ENCODE peak calls at places on chromosomes 13 and 19, in ten cellular contexts. M, D, J, W, C, U, Y, T, G and S are unnamed samples.

GRCh38 chr13:26971990-26972888 is 199.4 kb downstream of the USP12 start:
- DNase-seq in Y (peak; percentile 64), J (no peak), D (no peak), G (peak; percentile 31), C (no peak), W (no peak), M (peak; percentile 83), T (no peak), U (peak; percentile 62), S (peak; percentile 23)

GRCh38 chr13:111371211-111371610 is 50.8 kb downstream of the TEX29 start:
- DNase-seq in D (no peak), G (no peak), Y (no peak), T (no peak), J (no peak), C (no peak), M (no peak), W (peak; percentile 4), U (no peak), S (no peak)

GRCh38 chr19:10836478-10837325 is 690 bp upstream of the TMED1 start:
- DNase-seq in D (no peak), C (peak; percentile 90), M (peak; percentile 82), W (no peak), T (peak; percentile 72), G (no peak), U (peak; percentile 67), Y (peak; percentile 87), J (peak; percentile 70), S (no peak)

GRCh38 chr19:58558066-58558622 is at the start of gene UBE2M:
- DNase-seq in T (no peak), M (peak; percentile 66), G (peak; percentile 48), D (no peak), Y (no peak), U (no peak), J (peak; percentile 51), W (no peak), C (peak; percentile 85), S (no peak)

GRCh38 chr19:16315825-16316505 is 8.7 kb upstream of the KLF2 start:
- DNase-seq in D (no peak), T (no peak), C (no peak), G (peak; percentile 97), W (peak; percentile 92), M (no peak), Y (no peak), U (no peak), J (no peak), S (peak; percentile 91)

GRCh38 chr13:20921572-20921971 is 19.0 kb upstream of the XPO4 start:
- DNase-seq in T (no peak), C (no peak), J (no peak), G (no peak), U (no peak), Y (no peak), M (no peak), D (no peak), W (no peak), S (no peak)

GRCh38 chr19:16066611-16067104 is 9.6 kb upstream of the TPM4 start:
- DNase-seq in W (peak; percentile 66), M (peak; percentile 56), D (peak; percentile 86), U (peak; percentile 88), T (no peak), C (no peak), Y (no peak), G (peak; percentile 62), J (peak; percentile 20), S (no peak)

GRCh38 chr13:78618411-78618810 is 15.1 kb upstream of the POU4F1 start:
- DNase-seq in M (no peak), C (no peak), U (no peak), J (no peak), W (no peak), G (no peak), D (no peak), Y (no peak), T (no peak), S (no peak)

GRCh38 chr19:38003427-38004099 is 96.6 kb downstream of the SIPA1L3 start:
- DNase-seq in D (peak; percentile 98), C (peak; percentile 76), U (peak; percentile 50), M (peak; percentile 73), Y (peak; percentile 86), J (no peak), G (peak; percentile 97), T (no peak), W (peak; percentile 65), S (peak; percentile 94)

GRCh38 chr13:42478531-42479156 is 95.3 kb upstream of the TNFSF11 start:
- DNase-seq in G (no peak), C (no peak), M (no peak), Y (no peak), T (no peak), J (no peak), W (peak; percentile 26), D (peak; percentile 26), U (no peak), S (peak; percentile 16)

GRCh38 chr13:72805663-72806341 is 23.9 kb downstream of the PIBF1 start:
- DNase-seq in G (no peak), J (no peak), T (no peak), W (no peak), C (no peak), U (no peak), D (no peak), M (no peak), Y (no peak), S (no peak)

GRCh38 chr19:4473708-4474503 is 1.8 kb downstream of the HDGFL2 start:
- DNase-seq in T (no peak), Y (no peak), J (no peak), W (peak; percentile 43), C (no peak), G (peak; percentile 31), U (no peak), D (no peak), M (no peak), S (peak; percentile 41)

GRCh38 chr13:54513254-54513653 is 1484.6 kb downstream of the OLFM4 start:
- DNase-seq in J (no peak), D (no peak), M (no peak), W (no peak), G (no peak), Y (no peak), T (no peak), U (no peak), C (no peak), S (no peak)

GRCh38 chr19:1237027-1237659 is 662 bp downstream of the CBARP start:
- DNase-seq in U (no peak), C (peak; percentile 79), W (peak; percentile 67), M (no peak), Y (no peak), G (no peak), D (peak; percentile 35), T (no peak), J (no peak), S (peak; percentile 59)

GRCh38 chr13:111629933-111630332 is 309.5 kb downstream of the TEX29 start:
- DNase-seq in M (peak; percentile 20), W (no peak), U (no peak), J (no peak), C (no peak), Y (peak; percentile 76), G (no peak), D (no peak), T (no peak), S (no peak)

GRCh38 chr13:44951184-44951583 is 38.1 kb downstream of the NUFIP1 start:
- DNase-seq in C (no peak), Y (no peak), J (no peak), U (no peak), T (no peak), M (no peak), D (no peak), W (no peak), G (peak; percentile 50), S (no peak)

GRCh38 chr19:45901432-45901903 is 945 bp downstream of the MYPOP start:
- DNase-seq in D (peak; percentile 30), T (no peak), M (peak; percentile 32), Y (no peak), W (peak; percentile 62), J (peak; percentile 53), U (no peak), C (peak; percentile 72), G (peak; percentile 23), S (peak; percentile 62)

GRCh38 chr13:97212540-97213146 is 9.5 kb upstream of the MBNL2 start:
- DNase-seq in Y (no peak), G (peak; percentile 55), U (no peak), W (peak; percentile 66), M (no peak), J (no peak), D (peak; percentile 56), C (no peak), T (no peak), S (peak; percentile 52)

GRCh38 chr13:113584870-113585671 is 518 bp downstream of the TFDP1 start:
- DNase-seq in G (peak; percentile 23), C (peak; percentile 55), D (no peak), T (no peak), J (no peak), Y (no peak), M (peak; percentile 23), U (peak; percentile 0), W (peak; percentile 64), S (peak; percentile 20)

GRCh38 chr13:94886191-94886590 is 173.8 kb upstream of the SOX21 start:
- DNase-seq in M (no peak), D (no peak), T (no peak), C (no peak), G (peak; percentile 28), U (no peak), Y (no peak), J (no peak), W (peak; percentile 46), S (peak; percentile 74)

GRCh38 chr19:948842-949496 is 23.1 kb downstream of the ARID3A start:
- DNase-seq in G (no peak), U (no peak), Y (no peak), C (no peak), W (no peak), T (no peak), M (no peak), D (no peak), J (no peak), S (no peak)

GRCh38 chr13:94620286-94620896 is 18.7 kb downstream of the GPR180 start:
- DNase-seq in J (no peak), T (no peak), U (no peak), M (no peak), D (peak; percentile 52), W (peak; percentile 23), G (peak; percentile 29), C (no peak), Y (peak; percentile 16), S (peak; percentile 68)

GRCh38 chr19:11970174-11970573 is 5.3 kb downstream of the ZNF763 start:
- DNase-seq in G (no peak), Y (no peak), J (no peak), C (no peak), M (no peak), U (no peak), T (no peak), W (no peak), D (no peak), S (no peak)

GRCh38 chr19:1400281-1401137 is 833 bp downstream of the GAMT start:
- DNase-seq in G (peak; percentile 42), Y (no peak), C (no peak), U (no peak), D (no peak), J (no peak), W (peak; percentile 47), T (no peak), M (no peak), S (no peak)

GRCh38 chr19:15251010-15251748 is 18.9 kb upstream of the EPHX3 start:
- DNase-seq in C (no peak), D (peak; percentile 66), G (peak; percentile 83), W (peak; percentile 51), J (no peak), T (no peak), U (no peak), M (no peak), Y (no peak), S (peak; percentile 82)

GRCh38 chr13:22931576-22931975 is 249.2 kb upstream of the SGCG start:
- DNase-seq in M (no peak), J (no peak), G (no peak), Y (no peak), W (no peak), U (no peak), D (no peak), C (no peak), T (no peak), S (no peak)